ENCODE peak calls at places on chromosomes 5 and 9, in ten cellular contexts. One of them, this sample, is unnamed.

GRCh38 chr9:119435066-119435465 is 65.8 kb upstream of the BRINP1 start:
- DNase-seq in brain microvascular endothelial cell: no peak
- DNase-seq in choroid plexus epithelial cell: no peak
- DNase-seq in chondrocyte: no peak
- DNase-seq in prostate gland: no peak
- DNase-seq in T-cell: no peak
- DNase-seq in stimulated activated CD4-positive, alpha-beta T cell treated with anti-CD3 and anti-CD28 coated beads, Interleukin-4, amount 100 ng/mL, for 48 hours: no peak
- DNase-seq in T1000: no peak
- DNase-seq in colonic mucosa: no peak
- DNase-seq in left cardiac atrium: no peak
- DNase-seq in this sample: no peak

GRCh38 chr9:138103111-138103823 is 225.7 kb downstream of the CACNA1B start:
- DNase-seq in brain microvascular endothelial cell: no peak
- DNase-seq in choroid plexus epithelial cell: no peak
- DNase-seq in chondrocyte: peak
- DNase-seq in prostate gland: peak
- DNase-seq in T-cell: no peak
- DNase-seq in stimulated activated CD4-positive, alpha-beta T cell treated with anti-CD3 and anti-CD28 coated beads, Interleukin-4, amount 100 ng/mL, for 48 hours: no peak
- DNase-seq in T1000: no peak
- DNase-seq in colonic mucosa: peak
- DNase-seq in left cardiac atrium: no peak
- DNase-seq in this sample: no peak

GRCh38 chr5:139271201-139272027 is 22.1 kb upstream of the MATR3 start:
- DNase-seq in brain microvascular endothelial cell: peak
- DNase-seq in choroid plexus epithelial cell: peak
- DNase-seq in chondrocyte: no peak
- DNase-seq in prostate gland: no peak
- DNase-seq in T-cell: no peak
- DNase-seq in stimulated activated CD4-positive, alpha-beta T cell treated with anti-CD3 and anti-CD28 coated beads, Interleukin-4, amount 100 ng/mL, for 48 hours: no peak
- DNase-seq in T1000: no peak
- DNase-seq in colonic mucosa: no peak
- DNase-seq in left cardiac atrium: no peak
- DNase-seq in this sample: no peak

GRCh38 chr9:12862596-12862995 is 87.8 kb downstream of the LURAP1L start:
- DNase-seq in brain microvascular endothelial cell: no peak
- DNase-seq in choroid plexus epithelial cell: no peak
- DNase-seq in chondrocyte: no peak
- DNase-seq in prostate gland: no peak
- DNase-seq in T-cell: no peak
- DNase-seq in stimulated activated CD4-positive, alpha-beta T cell treated with anti-CD3 and anti-CD28 coated beads, Interleukin-4, amount 100 ng/mL, for 48 hours: no peak
- DNase-seq in T1000: no peak
- DNase-seq in colonic mucosa: no peak
- DNase-seq in left cardiac atrium: no peak
- DNase-seq in this sample: no peak

GRCh38 chr5:102542064-102542463 is 43.3 kb upstream of the SLCO6A1 start:
- DNase-seq in brain microvascular endothelial cell: no peak
- DNase-seq in choroid plexus epithelial cell: no peak
- DNase-seq in chondrocyte: no peak
- DNase-seq in prostate gland: no peak
- DNase-seq in T-cell: no peak
- DNase-seq in stimulated activated CD4-positive, alpha-beta T cell treated with anti-CD3 and anti-CD28 coated beads, Interleukin-4, amount 100 ng/mL, for 48 hours: no peak
- DNase-seq in T1000: no peak
- DNase-seq in colonic mucosa: no peak
- DNase-seq in left cardiac atrium: no peak
- DNase-seq in this sample: no peak

GRCh38 chr5:80337379-80337778 is 17.6 kb downstream of the SPZ1 start:
- DNase-seq in brain microvascular endothelial cell: no peak
- DNase-seq in choroid plexus epithelial cell: no peak
- DNase-seq in chondrocyte: no peak
- DNase-seq in prostate gland: no peak
- DNase-seq in T-cell: no peak
- DNase-seq in stimulated activated CD4-positive, alpha-beta T cell treated with anti-CD3 and anti-CD28 coated beads, Interleukin-4, amount 100 ng/mL, for 48 hours: no peak
- DNase-seq in T1000: no peak
- DNase-seq in colonic mucosa: no peak
- DNase-seq in left cardiac atrium: no peak
- DNase-seq in this sample: no peak

GRCh38 chr9:129111143-129111761 is at the start of gene PTPA:
- DNase-seq in brain microvascular endothelial cell: peak
- DNase-seq in choroid plexus epithelial cell: peak
- DNase-seq in chondrocyte: no peak
- DNase-seq in prostate gland: peak
- DNase-seq in T-cell: peak
- DNase-seq in stimulated activated CD4-positive, alpha-beta T cell treated with anti-CD3 and anti-CD28 coated beads, Interleukin-4, amount 100 ng/mL, for 48 hours: peak
- DNase-seq in T1000: peak
- DNase-seq in colonic mucosa: peak
- DNase-seq in left cardiac atrium: peak
- DNase-seq in this sample: peak

GRCh38 chr5:152246401-152246800 is 158.7 kb downstream of the NMUR2 start:
- DNase-seq in brain microvascular endothelial cell: peak
- DNase-seq in choroid plexus epithelial cell: peak
- DNase-seq in chondrocyte: no peak
- DNase-seq in prostate gland: no peak
- DNase-seq in T-cell: no peak
- DNase-seq in stimulated activated CD4-positive, alpha-beta T cell treated with anti-CD3 and anti-CD28 coated beads, Interleukin-4, amount 100 ng/mL, for 48 hours: peak
- DNase-seq in T1000: peak
- DNase-seq in colonic mucosa: no peak
- DNase-seq in left cardiac atrium: peak
- DNase-seq in this sample: peak

GRCh38 chr5:172776235-172776594 is 5.2 kb upstream of the DUSP1 start:
- DNase-seq in brain microvascular endothelial cell: no peak
- DNase-seq in choroid plexus epithelial cell: no peak
- DNase-seq in chondrocyte: no peak
- DNase-seq in prostate gland: peak
- DNase-seq in T-cell: no peak
- DNase-seq in stimulated activated CD4-positive, alpha-beta T cell treated with anti-CD3 and anti-CD28 coated beads, Interleukin-4, amount 100 ng/mL, for 48 hours: no peak
- DNase-seq in T1000: no peak
- DNase-seq in colonic mucosa: no peak
- DNase-seq in left cardiac atrium: no peak
- DNase-seq in this sample: no peak

GRCh38 chr9:32550609-32551490 is 1.3 kb upstream of the SMIM27 start:
- DNase-seq in brain microvascular endothelial cell: peak
- DNase-seq in choroid plexus epithelial cell: peak
- DNase-seq in chondrocyte: peak
- DNase-seq in prostate gland: peak
- DNase-seq in T-cell: peak
- DNase-seq in stimulated activated CD4-positive, alpha-beta T cell treated with anti-CD3 and anti-CD28 coated beads, Interleukin-4, amount 100 ng/mL, for 48 hours: peak
- DNase-seq in T1000: peak
- DNase-seq in colonic mucosa: peak
- DNase-seq in left cardiac atrium: peak
- DNase-seq in this sample: peak

GRCh38 chr5:100479079-100479688 is 56.0 kb upstream of the FAM174A start:
- DNase-seq in brain microvascular endothelial cell: no peak
- DNase-seq in choroid plexus epithelial cell: peak
- DNase-seq in chondrocyte: no peak
- DNase-seq in prostate gland: peak
- DNase-seq in T-cell: no peak
- DNase-seq in stimulated activated CD4-positive, alpha-beta T cell treated with anti-CD3 and anti-CD28 coated beads, Interleukin-4, amount 100 ng/mL, for 48 hours: no peak
- DNase-seq in T1000: no peak
- DNase-seq in colonic mucosa: no peak
- DNase-seq in left cardiac atrium: no peak
- DNase-seq in this sample: no peak

GRCh38 chr5:83564069-83564749 is 92.7 kb downstream of the VCAN start:
- DNase-seq in brain microvascular endothelial cell: no peak
- DNase-seq in choroid plexus epithelial cell: peak
- DNase-seq in chondrocyte: no peak
- DNase-seq in prostate gland: no peak
- DNase-seq in T-cell: no peak
- DNase-seq in stimulated activated CD4-positive, alpha-beta T cell treated with anti-CD3 and anti-CD28 coated beads, Interleukin-4, amount 100 ng/mL, for 48 hours: no peak
- DNase-seq in T1000: no peak
- DNase-seq in colonic mucosa: no peak
- DNase-seq in left cardiac atrium: no peak
- DNase-seq in this sample: no peak

GRCh38 chr5:154762261-154762660 is 7.1 kb downstream of the LARP1 start:
- DNase-seq in brain microvascular endothelial cell: no peak
- DNase-seq in choroid plexus epithelial cell: no peak
- DNase-seq in chondrocyte: no peak
- DNase-seq in prostate gland: no peak
- DNase-seq in T-cell: no peak
- DNase-seq in stimulated activated CD4-positive, alpha-beta T cell treated with anti-CD3 and anti-CD28 coated beads, Interleukin-4, amount 100 ng/mL, for 48 hours: no peak
- DNase-seq in T1000: no peak
- DNase-seq in colonic mucosa: no peak
- DNase-seq in left cardiac atrium: no peak
- DNase-seq in this sample: no peak

GRCh38 chr9:127215266-127216209 is 49.0 kb upstream of the GARNL3 start:
- DNase-seq in brain microvascular endothelial cell: no peak
- DNase-seq in choroid plexus epithelial cell: no peak
- DNase-seq in chondrocyte: no peak
- DNase-seq in prostate gland: no peak
- DNase-seq in T-cell: no peak
- DNase-seq in stimulated activated CD4-positive, alpha-beta T cell treated with anti-CD3 and anti-CD28 coated beads, Interleukin-4, amount 100 ng/mL, for 48 hours: no peak
- DNase-seq in T1000: no peak
- DNase-seq in colonic mucosa: no peak
- DNase-seq in left cardiac atrium: no peak
- DNase-seq in this sample: no peak

GRCh38 chr9:38160613-38161215 is 91.7 kb upstream of the SHB start:
- DNase-seq in brain microvascular endothelial cell: peak
- DNase-seq in choroid plexus epithelial cell: peak
- DNase-seq in chondrocyte: no peak
- DNase-seq in prostate gland: no peak
- DNase-seq in T-cell: no peak
- DNase-seq in stimulated activated CD4-positive, alpha-beta T cell treated with anti-CD3 and anti-CD28 coated beads, Interleukin-4, amount 100 ng/mL, for 48 hours: peak
- DNase-seq in T1000: no peak
- DNase-seq in colonic mucosa: peak
- DNase-seq in left cardiac atrium: peak
- DNase-seq in this sample: peak

GRCh38 chr5:88660947-88661869 is 221.8 kb downstream of the MEF2C start:
- DNase-seq in brain microvascular endothelial cell: peak
- DNase-seq in choroid plexus epithelial cell: peak
- DNase-seq in chondrocyte: peak
- DNase-seq in prostate gland: no peak
- DNase-seq in T-cell: no peak
- DNase-seq in stimulated activated CD4-positive, alpha-beta T cell treated with anti-CD3 and anti-CD28 coated beads, Interleukin-4, amount 100 ng/mL, for 48 hours: no peak
- DNase-seq in T1000: peak
- DNase-seq in colonic mucosa: peak
- DNase-seq in left cardiac atrium: peak
- DNase-seq in this sample: peak

This sample was measured in progenitor cell of endocrine pancreas.